ENCODE peak calls at places on chromosomes 2 and 18, in four cellular contexts. E is fibroblast of lung, W is psoas muscle, M is tibial nerve. F is an unnamed sample. For H3K4me1 and H3K36me3, the result is how much of the 10 kb centered on the place peaks cover.

GRCh38 chr18:5414546-5414945 is 119.0 kb upstream of the ZBTB14 start:
- DNase-seq in E (no peak), M (no peak), W (no peak), F (no peak)

GRCh38 chr2:144747571-144747970 is 227.7 kb upstream of the ZEB2 start:
- DNase-seq in M (no peak), W (no peak), E (no peak), F (no peak)

GRCh38 chr2:38648107-38648761 is 17.7 kb upstream of the GALM start:
- DNase-seq in E (no peak), M (no peak), W (no peak), F (no peak)

GRCh38 chr2:148218326-148219075 is 197.6 kb downstream of the MBD5 start:
- DNase-seq in M (no peak), W (no peak), E (no peak), F (no peak)

GRCh38 chr2:191274404-191274803 is 29.2 kb downstream of the MYO1B start:
- DNase-seq in M (no peak), E (no peak), W (no peak), F (no peak)

GRCh38 chr18:23587220-23587642 is 925 bp upstream of the NPC1 start:
- DNase-seq in W (no peak), M (no peak), E (no peak), F (no peak)

GRCh38 chr18:37476182-37476581 is 89.4 kb downstream of the CELF4 start:
- DNase-seq in M (no peak), E (peak), W (no peak), F (no peak)

GRCh38 chr2:37389984-37390765 is 45.7 kb downstream of the QPCT start:
- DNase-seq in M (no peak), W (no peak), E (peak), F (no peak)

GRCh38 chr2:98376301-98376945 is 30.2 kb downstream of the CNGA3 start:
- DNase-seq in M (no peak), W (no peak), E (no peak), F (no peak)

GRCh38 chr2:42792087-42792582 is 248 bp downstream of the HAAO start:
- DNase-seq in M (no peak), E (no peak), W (no peak), F (no peak)

GRCh38 chr2:238567067-238567855 is 140.5 kb downstream of the ASB1 start:
- DNase-seq in W (no peak), M (no peak), E (no peak), F (no peak)

GRCh38 chr2:147679664-147680502 is 164.9 kb upstream of the ACVR2A start:
- DNase-seq in W (no peak), M (no peak), E (peak), F (no peak)

GRCh38 chr2:37629529-37629928 is 41.9 kb downstream of the CDC42EP3 start:
- DNase-seq in M (no peak), W (no peak), E (peak), F (no peak)

GRCh38 chr18:28728891-28729290 is 552.0 kb upstream of the CDH2 start:
- DNase-seq in W (no peak), E (no peak), M (no peak), F (no peak)

GRCh38 chr2:165240927-165241326 is 1.7 kb downstream of the SCN2A start:
- DNase-seq in W (no peak), M (no peak), E (no peak), F (no peak)

GRCh38 chr2:240468300-240469238 is 33.1 kb downstream of the GPC1 start:
- DNase-seq in M (no peak), W (peak), E (no peak), F (peak)

GRCh38 chr2:74707837-74708236 is 53.8 kb downstream of the SEMA4F start:
- DNase-seq in W (no peak), M (no peak), E (no peak), F (no peak)

GRCh38 chr2:54752439-54752838 is 29.0 kb downstream of the EML6 start:
- DNase-seq in W (no peak), M (no peak), E (no peak), F (no peak)

GRCh38 chr18:36697905-36698304 is 130.9 kb downstream of the TPGS2 start:
- DNase-seq in E (peak), W (peak), M (peak), F (no peak)

GRCh38 chr2:202237787-202238233 is 587 bp downstream of the SUMO1 start:
- DNase-seq in M (peak), E (peak), W (no peak), F (no peak)

GRCh38 chr2:33291278-33292013 is 185.0 kb upstream of the RASGRP3 start:
- DNase-seq in E (peak), W (no peak), M (no peak), F (no peak)

GRCh38 chr2:122843503-122843902 is 1088.1 kb downstream of the TSN start:
- DNase-seq in M (no peak), E (no peak), W (no peak), F (no peak)
- H3K4me1 ChIP-seq in M (under half), E (under half), W (under half), F (under half)

DNA sequence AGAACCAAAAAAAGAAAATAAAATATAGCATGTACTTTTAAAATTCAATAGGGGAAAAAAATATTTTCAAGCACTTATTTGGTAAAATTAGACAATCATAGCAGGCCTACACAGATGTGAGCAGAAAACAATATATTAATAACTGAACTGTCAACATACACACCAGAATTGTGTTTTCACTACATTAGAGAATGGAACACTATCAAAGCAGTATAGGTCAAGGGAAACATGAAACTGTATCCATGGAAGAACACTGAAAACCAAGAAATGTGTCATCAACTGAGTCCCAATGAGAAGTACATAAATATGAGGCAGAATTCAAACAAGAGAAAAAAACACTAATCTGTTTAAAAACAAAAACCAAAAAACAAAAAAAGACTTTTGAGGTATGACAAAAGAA is 132.4 kb downstream of the USP34 start:
- DNase-seq in M (no peak), E (no peak), W (no peak), F (no peak)
- H3K36me3 ChIP-seq in M (under half), E (under half), W (half or more), F (under half)

DNA sequence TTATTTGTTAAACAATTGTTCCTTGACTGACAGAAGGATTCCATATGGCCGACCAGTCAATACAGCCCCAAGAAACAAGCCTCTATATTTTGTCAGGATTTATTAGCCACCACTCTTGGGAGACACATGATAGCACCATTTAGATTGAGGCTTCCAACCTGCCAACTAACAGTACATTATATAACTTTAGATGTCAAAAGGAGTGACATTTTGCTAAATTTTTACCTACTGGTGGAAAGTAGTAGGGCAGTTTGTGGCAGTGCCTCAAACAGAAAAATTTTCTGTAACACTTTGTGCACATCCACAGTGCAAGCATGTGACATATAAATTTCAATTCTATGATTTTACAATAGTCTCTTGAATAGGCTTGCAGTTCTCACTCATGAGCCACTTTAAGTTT is 464.0 kb downstream of the TRIB2 start:
- DNase-seq in W (no peak), M (no peak), E (no peak), F (no peak)
- TF ChIP-seq CTCF in W (no peak), M (no peak), E (no peak), F (no peak)

GRCh38 chr2:161163438-161163837 is 3.2 kb downstream of the TANK start:
- DNase-seq in M (no peak), W (no peak), E (no peak), F (no peak)
- H3K4me1 ChIP-seq in M (under half), W (under half), E (under half), F (under half)

DNA sequence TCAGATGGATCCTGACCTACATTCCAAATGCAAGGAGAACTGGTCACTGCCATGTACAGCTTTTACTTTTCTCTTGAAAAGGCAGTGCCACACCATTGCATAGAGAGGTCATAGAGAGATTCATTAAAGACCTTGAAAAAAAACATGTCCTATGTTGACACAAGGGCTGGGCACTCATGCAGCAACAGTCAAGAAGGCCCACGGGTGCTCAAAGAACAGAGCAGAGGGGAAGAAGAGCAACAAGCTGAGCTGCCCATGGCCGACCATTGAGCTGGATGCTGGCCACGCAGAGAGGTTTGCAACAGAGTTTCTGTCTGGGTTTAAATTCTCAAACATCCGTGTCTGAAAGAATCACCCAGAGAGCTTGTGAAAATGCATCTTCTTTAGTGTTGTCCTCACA is 99.1 kb downstream of the ADD2 start:
- DNase-seq in W (no peak), M (no peak), E (no peak), F (no peak)
- H3K36me3 ChIP-seq in W (under half), M (under half), E (under half), F (under half)

DNA sequence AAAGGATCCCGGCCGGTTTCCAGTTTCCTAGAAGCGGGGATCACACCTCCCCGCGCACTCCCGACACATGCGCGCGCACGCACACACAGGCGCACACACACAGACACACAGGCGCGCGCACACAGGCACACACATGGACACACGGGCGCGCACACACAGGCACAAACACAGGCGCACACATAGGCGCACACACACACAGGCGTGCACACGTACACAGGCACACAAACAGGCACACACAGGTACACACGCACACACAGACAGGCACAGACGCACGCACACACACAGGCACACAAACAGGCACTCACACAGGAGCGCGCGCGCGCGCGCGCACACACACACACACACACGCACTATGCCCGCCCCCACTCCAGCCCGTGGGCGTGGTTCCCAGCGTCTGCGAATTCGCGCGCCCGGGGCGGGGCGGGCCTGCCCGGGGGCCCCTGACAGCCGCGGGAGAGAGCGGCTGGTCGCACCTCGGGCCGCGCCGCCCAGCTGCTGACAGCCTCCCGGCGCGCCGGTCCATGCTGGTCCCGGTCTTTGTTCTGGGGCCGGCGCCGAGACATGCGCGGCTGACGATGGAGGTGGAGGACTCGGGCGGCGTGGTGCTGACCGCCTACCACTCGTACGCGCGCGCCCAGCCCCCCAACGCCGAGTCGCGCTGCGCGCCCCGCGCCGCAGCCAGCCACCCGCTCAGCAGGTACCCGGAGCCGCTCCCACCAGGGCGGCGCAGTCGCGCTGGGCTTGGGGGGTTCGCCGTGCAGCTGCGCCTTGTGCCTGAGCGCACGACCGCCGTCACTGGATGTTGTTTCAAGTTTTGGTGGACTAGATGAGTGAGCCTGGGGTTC is at the start of gene ARHGAP28:
- DNase-seq in M (peak), W (peak), E (peak), F (no peak)
- TF ChIP-seq CTCF in M (no peak), W (peak), E (peak), F (no peak)

DNA sequence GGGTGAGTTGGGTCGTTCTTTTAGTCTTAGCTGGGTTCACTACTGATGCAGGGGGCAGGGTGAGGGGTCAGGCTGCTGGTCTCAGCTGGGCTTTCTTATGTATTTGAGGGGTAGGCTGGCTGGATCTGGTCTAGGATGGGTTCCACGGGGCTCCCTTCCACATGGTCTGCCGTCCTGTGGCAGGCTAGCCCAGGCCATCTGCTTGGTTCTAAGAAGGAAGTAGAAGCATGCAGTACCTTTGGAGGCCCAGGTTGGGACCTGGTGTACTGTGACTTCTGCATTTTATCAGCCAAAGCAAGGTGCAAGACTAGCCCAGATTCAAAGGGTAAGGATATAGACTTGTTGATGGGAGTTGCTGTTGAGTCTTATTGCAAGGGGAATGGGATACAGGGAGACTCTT is 35.5 kb upstream of the MGAT5 start:
- DNase-seq in M (no peak), W (no peak), E (no peak), F (no peak)
- H3K4me1 ChIP-seq in M (under half), W (under half), E (under half), F (under half)

DNA sequence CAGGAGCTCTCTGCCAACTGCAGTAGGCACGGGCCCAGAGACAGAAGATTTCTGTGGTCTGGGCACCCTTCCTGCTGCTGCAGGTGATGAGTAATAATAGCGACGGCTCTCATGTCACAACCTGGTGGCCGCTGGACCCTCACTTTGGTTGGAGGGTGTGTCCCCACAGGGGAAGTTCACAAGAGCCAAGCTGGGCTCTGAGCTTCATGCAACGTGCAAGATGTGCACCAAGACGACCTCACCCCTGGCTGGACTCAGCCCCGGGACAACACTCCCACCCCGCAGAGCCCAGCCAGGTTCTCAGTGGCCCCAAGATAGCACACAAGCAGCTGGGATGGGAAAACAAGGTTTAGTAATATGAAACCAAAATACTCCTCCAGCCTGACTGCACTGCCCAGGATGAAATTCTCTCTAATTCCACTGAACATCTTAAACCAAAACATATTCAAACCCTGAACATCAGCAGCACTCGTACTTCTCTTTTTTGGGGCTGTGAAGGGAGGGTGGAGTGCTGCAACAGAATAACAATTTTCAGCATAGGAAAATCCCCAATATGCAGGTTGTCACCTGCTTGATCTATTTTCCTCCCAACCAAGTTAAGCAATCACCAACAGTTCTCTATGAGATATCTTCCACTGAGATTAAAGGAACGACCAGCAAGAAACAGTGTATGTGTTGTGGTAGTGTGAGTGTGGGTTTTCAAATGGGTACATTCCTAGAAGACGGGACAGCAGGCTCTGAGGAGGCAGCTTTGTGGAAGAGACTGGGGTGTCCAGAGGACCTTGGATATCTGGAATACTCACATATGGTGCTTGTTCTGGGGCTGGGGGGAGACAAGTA is 26.5 kb downstream of the BCL2 start:
- DNase-seq in M (no peak), W (peak), E (no peak), F (no peak)
- H3K36me3 ChIP-seq in M (under half), W (under half), E (under half), F (under half)

GRCh38 chr2:233114421-233114861 is 54.3 kb downstream of the INPP5D start:
- DNase-seq in W (no peak), E (no peak), M (no peak), F (no peak)

GRCh38 chr2:233117351-233117750 is 57.2 kb downstream of the INPP5D start:
- DNase-seq in E (no peak), W (no peak), M (no peak), F (no peak)

GRCh38 chr2:233116946-233117345 is 56.8 kb downstream of the INPP5D start:
- DNase-seq in E (no peak), M (no peak), W (no peak), F (no peak)

GRCh38 chr2:233115121-233115520 is 55.0 kb downstream of the INPP5D start:
- DNase-seq in M (no peak), E (no peak), W (no peak), F (no peak)

DNA sequence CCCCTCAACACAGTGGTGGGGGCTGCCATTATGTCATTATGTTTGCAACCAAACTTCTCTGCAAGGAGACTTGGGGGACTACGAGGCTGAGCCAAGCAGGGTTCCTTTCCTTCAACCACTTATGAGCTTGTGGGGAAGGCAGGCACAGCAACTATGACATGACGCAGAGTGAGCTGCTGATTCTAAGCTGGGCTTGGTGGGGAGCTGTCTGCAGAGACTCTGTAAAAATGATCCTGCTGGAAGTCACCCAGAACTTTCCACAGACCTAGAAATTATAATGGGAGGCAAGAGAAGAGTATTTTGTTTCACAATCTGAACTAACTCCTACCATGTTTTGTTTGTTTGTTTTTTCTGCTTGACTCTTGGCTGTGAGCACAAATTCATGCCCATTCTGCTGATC is 55.6 kb downstream of the INPP5D start:
- DNase-seq in W (no peak), E (peak), M (no peak), F (no peak)
- TF ChIP-seq CTCF in W (no peak), E (no peak), M (no peak), F (no peak)